ENCODE peak calls at places on chromosomes 5 and 9, in eight cellular contexts. One of them, this sample, is unnamed.

GRCh38 chr9:30913331-30913730 is 1471.1 kb upstream of the ACO1 start:
- DNase-seq in epithelial cell of prostate: no peak
- DNase-seq in SHP77: no peak
- DNase-seq in T-helper 9 cell: no peak
- DNase-seq in OCI-LY7: no peak
- DNase-seq in cardiac fibroblast: no peak
- DNase-seq in posterior vena cava: no peak
- DNase-seq in stomach: no peak
- DNase-seq in this sample: no peak

GRCh38 chr5:78509884-78510769 is 138.4 kb downstream of the LHFPL2 start:
- DNase-seq in epithelial cell of prostate: no peak
- DNase-seq in SHP77: no peak
- DNase-seq in T-helper 9 cell: peak; percentile 2
- DNase-seq in OCI-LY7: peak; percentile 71
- DNase-seq in cardiac fibroblast: peak; percentile 46
- DNase-seq in posterior vena cava: peak; percentile 93
- DNase-seq in stomach: peak; percentile 85
- DNase-seq in this sample: peak; percentile 43

GRCh38 chr5:52983731-52984620 is 5.2 kb upstream of the ITGA2 start:
- DNase-seq in epithelial cell of prostate: peak; percentile 37
- DNase-seq in SHP77: no peak
- DNase-seq in T-helper 9 cell: no peak
- DNase-seq in OCI-LY7: no peak
- DNase-seq in cardiac fibroblast: peak; percentile 63
- DNase-seq in posterior vena cava: no peak
- DNase-seq in stomach: no peak
- DNase-seq in this sample: no peak

GRCh38 chr5:143550985-143551630 is 147.6 kb upstream of the NR3C1 start:
- DNase-seq in epithelial cell of prostate: no peak
- DNase-seq in SHP77: no peak
- DNase-seq in T-helper 9 cell: no peak
- DNase-seq in OCI-LY7: no peak
- DNase-seq in cardiac fibroblast: peak; percentile 48
- DNase-seq in posterior vena cava: no peak
- DNase-seq in stomach: no peak
- DNase-seq in this sample: no peak

GRCh38 chr9:19828586-19828985 is 39.7 kb upstream of the SLC24A2 start:
- DNase-seq in epithelial cell of prostate: no peak
- DNase-seq in SHP77: no peak
- DNase-seq in T-helper 9 cell: no peak
- DNase-seq in OCI-LY7: no peak
- DNase-seq in cardiac fibroblast: no peak
- DNase-seq in posterior vena cava: no peak
- DNase-seq in stomach: no peak
- DNase-seq in this sample: no peak

GRCh38 chr9:109166771-109167601 is at the start of gene FRRS1L:
- DNase-seq in epithelial cell of prostate: no peak
- DNase-seq in SHP77: no peak
- DNase-seq in T-helper 9 cell: no peak
- DNase-seq in OCI-LY7: no peak
- DNase-seq in cardiac fibroblast: no peak
- DNase-seq in posterior vena cava: peak; percentile 64
- DNase-seq in stomach: no peak
- DNase-seq in this sample: no peak

GRCh38 chr5:93164690-93165089 is 416.3 kb downstream of the NR2F1-AS1 start:
- DNase-seq in epithelial cell of prostate: no peak
- DNase-seq in SHP77: no peak
- DNase-seq in T-helper 9 cell: no peak
- DNase-seq in OCI-LY7: no peak
- DNase-seq in cardiac fibroblast: peak; percentile 95
- DNase-seq in posterior vena cava: no peak
- DNase-seq in stomach: no peak
- DNase-seq in this sample: no peak

GRCh38 chr5:159057426-159057825 is 42.3 kb downstream of the EBF1 start:
- DNase-seq in epithelial cell of prostate: no peak
- DNase-seq in SHP77: no peak
- DNase-seq in T-helper 9 cell: no peak
- DNase-seq in OCI-LY7: no peak
- DNase-seq in cardiac fibroblast: no peak
- DNase-seq in posterior vena cava: no peak
- DNase-seq in stomach: no peak
- DNase-seq in this sample: no peak

GRCh38 chr5:121976979-121977378 is 15.2 kb downstream of the SRFBP1 start:
- DNase-seq in epithelial cell of prostate: no peak
- DNase-seq in SHP77: no peak
- DNase-seq in T-helper 9 cell: no peak
- DNase-seq in OCI-LY7: no peak
- DNase-seq in cardiac fibroblast: peak; percentile 78
- DNase-seq in posterior vena cava: no peak
- DNase-seq in stomach: no peak
- DNase-seq in this sample: no peak